ENCODE peak calls at places on chromosomes 3 and 15, in six cellular contexts. T is CD8-positive, alpha-beta T cell; F is NCI-H1105 treated with DMSO at 0.1 percent for 48 hours; K is activated T-cell treated with anti-CD3 and anti-CD28 coated beads for 48 hours; W is stimulated activated CD4-positive, alpha-beta T cell treated with anti-CD3 and anti-CD28 coated beads, Interleukin-4, amount 100 ng/mL, for 4 hours; V is mesenchymal stem cell. H is an unnamed sample.

GRCh38 chr3:29695201-29695904 is 414.5 kb downstream of the RBMS3 start:
- DNase-seq in K (no peak), V (peak; percentile 84), W (no peak), F (no peak), T (no peak), H (peak; percentile 16)

GRCh38 chr15:28131400-28131799 is 32.3 kb upstream of the OCA2 start:
- DNase-seq in K (no peak), W (no peak), F (no peak), T (no peak), V (no peak), H (no peak)

GRCh38 chr15:83340087-83340486 is 55.6 kb upstream of the BNC1 start:
- DNase-seq in F (no peak), W (no peak), K (no peak), V (no peak), T (no peak), H (no peak)

GRCh38 chr3:45118615-45119062 is 27.5 kb downstream of the CDCP1 start:
- DNase-seq in F (no peak), T (no peak), V (no peak), K (no peak), W (no peak), H (no peak)

GRCh38 chr15:66425837-66426236 is 39.1 kb downstream of the MAP2K1 start:
- DNase-seq in T (no peak), W (no peak), F (no peak), K (no peak), V (no peak), H (no peak)

GRCh38 chr3:172332256-172333041 is 115.8 kb downstream of the GHSR start:
- DNase-seq in W (peak; percentile 45), F (peak; percentile 69), K (peak; percentile 29), V (peak; percentile 73), T (peak; percentile 4), H (peak; percentile 59)

GRCh38 chr15:90232941-90233700 is 620 bp downstream of the CIB1 start:
- DNase-seq in F (no peak), T (no peak), V (peak; percentile 59), K (peak; percentile 69), W (peak; percentile 52), H (peak; percentile 82)

GRCh38 chr3:73379465-73379864 is 245.3 kb downstream of the PDZRN3 start:
- DNase-seq in T (no peak), F (no peak), K (no peak), W (no peak), V (no peak), H (no peak)

GRCh38 chr15:99442268-99442897 is 123.4 kb upstream of the MEF2A start:
- DNase-seq in W (no peak), T (no peak), V (peak; percentile 87), K (no peak), F (no peak), H (peak; percentile 91)

GRCh38 chr3:46978381-46978780 is 1.1 kb upstream of the NBEAL2 start:
- DNase-seq in K (no peak), V (no peak), F (no peak), W (no peak), T (no peak), H (no peak)

GRCh38 chr3:164533275-164533674 is 545.0 kb downstream of the SI start:
- DNase-seq in F (peak; percentile 34), W (no peak), T (no peak), K (no peak), V (no peak), H (no peak)

GRCh38 chr3:64104691-64105101 is 81.4 kb upstream of the PSMD6 start:
- DNase-seq in T (no peak), V (no peak), F (no peak), K (no peak), W (no peak), H (no peak)

GRCh38 chr3:77459926-77460325 is 420.0 kb downstream of the ROBO2 start:
- DNase-seq in F (no peak), T (no peak), W (no peak), K (no peak), V (no peak), H (no peak)

GRCh38 chr15:63449711-63450110 is 54.7 kb upstream of the USP3 start:
- DNase-seq in F (no peak), K (no peak), T (no peak), W (no peak), V (no peak), H (peak; percentile 62)

GRCh38 chr3:29277249-29277648 is 3.6 kb upstream of the RBMS3 start:
- DNase-seq in K (no peak), T (no peak), V (no peak), F (no peak), W (no peak), H (no peak)

GRCh38 chr3:42216820-42217416 is 49.1 kb downstream of the CCK start:
- DNase-seq in F (no peak), W (no peak), K (no peak), T (no peak), V (peak; percentile 67), H (no peak)

H was measured in MG63.